ENCODE peak calls at places on chromosomes 11 and 22, in ten cellular contexts. One of them, this sample, is unnamed.
A peak's percentile ranks its signal among the peaks of the same experiment; 100 is the strongest.

GRCh38 chr11:88535916-88536547 is 198.5 kb upstream of the CTSC start:
- DNase-seq in stimulated activated naive CD8-positive, alpha-beta T cell treated with anti-CD3 and anti-CD28 coated beads, Interleukin-15, Interleukin-2, amounts not matched to agents 100 U/mL and 50 U/mL, for 24 hours: no peak
- DNase-seq in GM04504: peak; percentile 76
- DNase-seq in Karpas-422: no peak
- DNase-seq in GM12891: no peak
- DNase-seq in posterior vena cava: no peak
- DNase-seq in hepatic stellate cell: no peak
- DNase-seq in neural crest cell: no peak
- DNase-seq in psoas muscle: no peak
- DNase-seq in HFF-Myc: peak; percentile 58
- DNase-seq in this sample: no peak

GRCh38 chr22:37331034-37331428 is 48.7 kb downstream of the CYTH4 start:
- DNase-seq in stimulated activated naive CD8-positive, alpha-beta T cell treated with anti-CD3 and anti-CD28 coated beads, Interleukin-15, Interleukin-2, amounts not matched to agents 100 U/mL and 50 U/mL, for 24 hours: no peak
- DNase-seq in GM04504: no peak
- DNase-seq in Karpas-422: no peak
- DNase-seq in GM12891: no peak
- DNase-seq in posterior vena cava: no peak
- DNase-seq in hepatic stellate cell: peak; percentile 78
- DNase-seq in neural crest cell: no peak
- DNase-seq in psoas muscle: no peak
- DNase-seq in HFF-Myc: no peak
- DNase-seq in this sample: no peak

GRCh38 chr11:94623120-94623735 is 56.1 kb downstream of the PIWIL4 start:
- DNase-seq in stimulated activated naive CD8-positive, alpha-beta T cell treated with anti-CD3 and anti-CD28 coated beads, Interleukin-15, Interleukin-2, amounts not matched to agents 100 U/mL and 50 U/mL, for 24 hours: peak; percentile 41
- DNase-seq in GM04504: peak; percentile 61
- DNase-seq in Karpas-422: peak; percentile 95
- DNase-seq in GM12891: no peak
- DNase-seq in posterior vena cava: no peak
- DNase-seq in hepatic stellate cell: peak; percentile 48
- DNase-seq in neural crest cell: peak; percentile 59
- DNase-seq in psoas muscle: no peak
- DNase-seq in HFF-Myc: peak; percentile 72
- DNase-seq in this sample: peak; percentile 74

GRCh38 chr11:126452256-126452655 is 96.8 kb downstream of the ST3GAL4 start:
- DNase-seq in stimulated activated naive CD8-positive, alpha-beta T cell treated with anti-CD3 and anti-CD28 coated beads, Interleukin-15, Interleukin-2, amounts not matched to agents 100 U/mL and 50 U/mL, for 24 hours: no peak
- DNase-seq in GM04504: no peak
- DNase-seq in Karpas-422: no peak
- DNase-seq in GM12891: no peak
- DNase-seq in posterior vena cava: no peak
- DNase-seq in hepatic stellate cell: no peak
- DNase-seq in neural crest cell: no peak
- DNase-seq in psoas muscle: no peak
- DNase-seq in HFF-Myc: no peak
- DNase-seq in this sample: no peak

GRCh38 chr22:25057013-25057881 is 104.7 kb downstream of the KIAA1671 start:
- DNase-seq in stimulated activated naive CD8-positive, alpha-beta T cell treated with anti-CD3 and anti-CD28 coated beads, Interleukin-15, Interleukin-2, amounts not matched to agents 100 U/mL and 50 U/mL, for 24 hours: peak; percentile 88
- DNase-seq in GM04504: peak; percentile 5
- DNase-seq in Karpas-422: peak; percentile 87
- DNase-seq in GM12891: peak; percentile 50
- DNase-seq in posterior vena cava: peak; percentile 88
- DNase-seq in hepatic stellate cell: peak; percentile 48
- DNase-seq in neural crest cell: peak; percentile 84
- DNase-seq in psoas muscle: peak; percentile 55
- DNase-seq in HFF-Myc: no peak
- DNase-seq in this sample: peak; percentile 87

GRCh38 chr11:117412653-117413275 is 85.1 kb downstream of the CEP164 start:
- DNase-seq in stimulated activated naive CD8-positive, alpha-beta T cell treated with anti-CD3 and anti-CD28 coated beads, Interleukin-15, Interleukin-2, amounts not matched to agents 100 U/mL and 50 U/mL, for 24 hours: no peak
- DNase-seq in GM04504: no peak
- DNase-seq in Karpas-422: no peak
- DNase-seq in GM12891: no peak
- DNase-seq in posterior vena cava: peak; percentile 72
- DNase-seq in hepatic stellate cell: no peak
- DNase-seq in neural crest cell: no peak
- DNase-seq in psoas muscle: no peak
- DNase-seq in HFF-Myc: no peak
- DNase-seq in this sample: no peak

GRCh38 chr11:37504066-37504611 is 906.1 kb upstream of the RAG2 start:
- DNase-seq in stimulated activated naive CD8-positive, alpha-beta T cell treated with anti-CD3 and anti-CD28 coated beads, Interleukin-15, Interleukin-2, amounts not matched to agents 100 U/mL and 50 U/mL, for 24 hours: no peak
- DNase-seq in GM04504: no peak
- DNase-seq in Karpas-422: no peak
- DNase-seq in GM12891: peak; percentile 2
- DNase-seq in posterior vena cava: no peak
- DNase-seq in hepatic stellate cell: peak; percentile 8
- DNase-seq in neural crest cell: no peak
- DNase-seq in psoas muscle: no peak
- DNase-seq in HFF-Myc: peak; percentile 32
- DNase-seq in this sample: no peak

GRCh38 chr11:111443640-111444039 is 64.6 kb upstream of the POU2AF1 start:
- DNase-seq in stimulated activated naive CD8-positive, alpha-beta T cell treated with anti-CD3 and anti-CD28 coated beads, Interleukin-15, Interleukin-2, amounts not matched to agents 100 U/mL and 50 U/mL, for 24 hours: no peak
- DNase-seq in GM04504: no peak
- DNase-seq in Karpas-422: peak; percentile 83
- DNase-seq in GM12891: no peak
- DNase-seq in posterior vena cava: no peak
- DNase-seq in hepatic stellate cell: no peak
- DNase-seq in neural crest cell: no peak
- DNase-seq in psoas muscle: no peak
- DNase-seq in HFF-Myc: no peak
- DNase-seq in this sample: no peak

GRCh38 chr11:63212742-63213141 is 30.7 kb downstream of the SLC22A25 start:
- DNase-seq in stimulated activated naive CD8-positive, alpha-beta T cell treated with anti-CD3 and anti-CD28 coated beads, Interleukin-15, Interleukin-2, amounts not matched to agents 100 U/mL and 50 U/mL, for 24 hours: no peak
- DNase-seq in GM04504: no peak
- DNase-seq in Karpas-422: peak; percentile 75
- DNase-seq in GM12891: no peak
- DNase-seq in posterior vena cava: no peak
- DNase-seq in hepatic stellate cell: peak; percentile 8
- DNase-seq in neural crest cell: peak; percentile 20
- DNase-seq in psoas muscle: no peak
- DNase-seq in HFF-Myc: peak; percentile 1
- DNase-seq in this sample: no peak

GRCh38 chr11:62142043-62142375 is 18.2 kb downstream of the INCENP start:
- DNase-seq in stimulated activated naive CD8-positive, alpha-beta T cell treated with anti-CD3 and anti-CD28 coated beads, Interleukin-15, Interleukin-2, amounts not matched to agents 100 U/mL and 50 U/mL, for 24 hours: no peak
- DNase-seq in GM04504: no peak
- DNase-seq in Karpas-422: no peak
- DNase-seq in GM12891: no peak
- DNase-seq in posterior vena cava: peak; percentile 57
- DNase-seq in hepatic stellate cell: no peak
- DNase-seq in neural crest cell: no peak
- DNase-seq in psoas muscle: no peak
- DNase-seq in HFF-Myc: no peak
- DNase-seq in this sample: no peak

GRCh38 chr11:130587658-130588057 is 139.2 kb downstream of the ADAMTS15 start:
- DNase-seq in stimulated activated naive CD8-positive, alpha-beta T cell treated with anti-CD3 and anti-CD28 coated beads, Interleukin-15, Interleukin-2, amounts not matched to agents 100 U/mL and 50 U/mL, for 24 hours: no peak
- DNase-seq in GM04504: no peak
- DNase-seq in Karpas-422: no peak
- DNase-seq in GM12891: no peak
- DNase-seq in posterior vena cava: no peak
- DNase-seq in hepatic stellate cell: no peak
- DNase-seq in neural crest cell: no peak
- DNase-seq in psoas muscle: no peak
- DNase-seq in HFF-Myc: no peak
- DNase-seq in this sample: no peak

GRCh38 chr11:130634981-130635473 is 186.6 kb downstream of the ADAMTS15 start:
- DNase-seq in stimulated activated naive CD8-positive, alpha-beta T cell treated with anti-CD3 and anti-CD28 coated beads, Interleukin-15, Interleukin-2, amounts not matched to agents 100 U/mL and 50 U/mL, for 24 hours: no peak
- DNase-seq in GM04504: peak; percentile 60
- DNase-seq in Karpas-422: no peak
- DNase-seq in GM12891: no peak
- DNase-seq in posterior vena cava: no peak
- DNase-seq in hepatic stellate cell: peak; percentile 47
- DNase-seq in neural crest cell: no peak
- DNase-seq in psoas muscle: peak; percentile 35
- DNase-seq in HFF-Myc: peak; percentile 88
- DNase-seq in this sample: no peak

GRCh38 chr11:44256673-44257291 is 53.2 kb downstream of the ALX4 start:
- DNase-seq in stimulated activated naive CD8-positive, alpha-beta T cell treated with anti-CD3 and anti-CD28 coated beads, Interleukin-15, Interleukin-2, amounts not matched to agents 100 U/mL and 50 U/mL, for 24 hours: no peak
- DNase-seq in GM04504: no peak
- DNase-seq in Karpas-422: no peak
- DNase-seq in GM12891: no peak
- DNase-seq in posterior vena cava: no peak
- DNase-seq in hepatic stellate cell: no peak
- DNase-seq in neural crest cell: no peak
- DNase-seq in psoas muscle: no peak
- DNase-seq in HFF-Myc: no peak
- DNase-seq in this sample: no peak

GRCh38 chr22:36795633-36796032 is 19.7 kb upstream of the IFT27 start:
- DNase-seq in stimulated activated naive CD8-positive, alpha-beta T cell treated with anti-CD3 and anti-CD28 coated beads, Interleukin-15, Interleukin-2, amounts not matched to agents 100 U/mL and 50 U/mL, for 24 hours: no peak
- DNase-seq in GM04504: no peak
- DNase-seq in Karpas-422: no peak
- DNase-seq in GM12891: no peak
- DNase-seq in posterior vena cava: no peak
- DNase-seq in hepatic stellate cell: no peak
- DNase-seq in neural crest cell: no peak
- DNase-seq in psoas muscle: no peak
- DNase-seq in HFF-Myc: no peak
- DNase-seq in this sample: no peak

GRCh38 chr11:35487532-35488078 is 37.8 kb downstream of the PAMR1 start:
- DNase-seq in stimulated activated naive CD8-positive, alpha-beta T cell treated with anti-CD3 and anti-CD28 coated beads, Interleukin-15, Interleukin-2, amounts not matched to agents 100 U/mL and 50 U/mL, for 24 hours: peak; percentile 4
- DNase-seq in GM04504: no peak
- DNase-seq in Karpas-422: peak; percentile 44
- DNase-seq in GM12891: no peak
- DNase-seq in posterior vena cava: no peak
- DNase-seq in hepatic stellate cell: peak; percentile 19
- DNase-seq in neural crest cell: peak; percentile 53
- DNase-seq in psoas muscle: no peak
- DNase-seq in HFF-Myc: peak; percentile 38
- DNase-seq in this sample: peak; percentile 69

GRCh38 chr11:70759846-70760245 is 361.5 kb downstream of the CTTN start:
- DNase-seq in stimulated activated naive CD8-positive, alpha-beta T cell treated with anti-CD3 and anti-CD28 coated beads, Interleukin-15, Interleukin-2, amounts not matched to agents 100 U/mL and 50 U/mL, for 24 hours: no peak
- DNase-seq in GM04504: no peak
- DNase-seq in Karpas-422: no peak
- DNase-seq in GM12891: no peak
- DNase-seq in posterior vena cava: no peak
- DNase-seq in hepatic stellate cell: no peak
- DNase-seq in neural crest cell: no peak
- DNase-seq in psoas muscle: no peak
- DNase-seq in HFF-Myc: no peak
- DNase-seq in this sample: no peak

GRCh38 chr11:68661697-68662603 is 22.4 kb upstream of the GAL start:
- DNase-seq in stimulated activated naive CD8-positive, alpha-beta T cell treated with anti-CD3 and anti-CD28 coated beads, Interleukin-15, Interleukin-2, amounts not matched to agents 100 U/mL and 50 U/mL, for 24 hours: no peak
- DNase-seq in GM04504: no peak
- DNase-seq in Karpas-422: no peak
- DNase-seq in GM12891: no peak
- DNase-seq in posterior vena cava: peak; percentile 67
- DNase-seq in hepatic stellate cell: no peak
- DNase-seq in neural crest cell: no peak
- DNase-seq in psoas muscle: no peak
- DNase-seq in HFF-Myc: no peak
- DNase-seq in this sample: no peak

GRCh38 chr11:70944636-70945035 is 307.7 kb downstream of the SHANK2 start:
- DNase-seq in stimulated activated naive CD8-positive, alpha-beta T cell treated with anti-CD3 and anti-CD28 coated beads, Interleukin-15, Interleukin-2, amounts not matched to agents 100 U/mL and 50 U/mL, for 24 hours: no peak
- DNase-seq in GM04504: no peak
- DNase-seq in Karpas-422: peak; percentile 43
- DNase-seq in GM12891: no peak
- DNase-seq in posterior vena cava: no peak
- DNase-seq in hepatic stellate cell: no peak
- DNase-seq in neural crest cell: no peak
- DNase-seq in psoas muscle: no peak
- DNase-seq in HFF-Myc: no peak
- DNase-seq in this sample: no peak

GRCh38 chr22:19869497-19870152 is 15.0 kb upstream of the GNB1L start:
- DNase-seq in stimulated activated naive CD8-positive, alpha-beta T cell treated with anti-CD3 and anti-CD28 coated beads, Interleukin-15, Interleukin-2, amounts not matched to agents 100 U/mL and 50 U/mL, for 24 hours: peak; percentile 1
- DNase-seq in GM04504: no peak
- DNase-seq in Karpas-422: no peak
- DNase-seq in GM12891: no peak
- DNase-seq in posterior vena cava: no peak
- DNase-seq in hepatic stellate cell: no peak
- DNase-seq in neural crest cell: no peak
- DNase-seq in psoas muscle: no peak
- DNase-seq in HFF-Myc: no peak
- DNase-seq in this sample: no peak

GRCh38 chr22:21766933-21767462 is 31.4 kb upstream of the YPEL1 start:
- DNase-seq in stimulated activated naive CD8-positive, alpha-beta T cell treated with anti-CD3 and anti-CD28 coated beads, Interleukin-15, Interleukin-2, amounts not matched to agents 100 U/mL and 50 U/mL, for 24 hours: peak; percentile 67
- DNase-seq in GM04504: no peak
- DNase-seq in Karpas-422: no peak
- DNase-seq in GM12891: no peak
- DNase-seq in posterior vena cava: peak; percentile 78
- DNase-seq in hepatic stellate cell: no peak
- DNase-seq in neural crest cell: no peak
- DNase-seq in psoas muscle: no peak
- DNase-seq in HFF-Myc: no peak
- DNase-seq in this sample: no peak

GRCh38 chr11:131246156-131246555 is 124.3 kb upstream of the NTM start:
- DNase-seq in stimulated activated naive CD8-positive, alpha-beta T cell treated with anti-CD3 and anti-CD28 coated beads, Interleukin-15, Interleukin-2, amounts not matched to agents 100 U/mL and 50 U/mL, for 24 hours: no peak
- DNase-seq in GM04504: no peak
- DNase-seq in Karpas-422: no peak
- DNase-seq in GM12891: no peak
- DNase-seq in posterior vena cava: no peak
- DNase-seq in hepatic stellate cell: no peak
- DNase-seq in neural crest cell: no peak
- DNase-seq in psoas muscle: no peak
- DNase-seq in HFF-Myc: no peak
- DNase-seq in this sample: no peak

GRCh38 chr11:72041364-72042058 is 38.8 kb downstream of the NUMA1 start:
- DNase-seq in stimulated activated naive CD8-positive, alpha-beta T cell treated with anti-CD3 and anti-CD28 coated beads, Interleukin-15, Interleukin-2, amounts not matched to agents 100 U/mL and 50 U/mL, for 24 hours: peak; percentile 37
- DNase-seq in GM04504: peak; percentile 63
- DNase-seq in Karpas-422: no peak
- DNase-seq in GM12891: no peak
- DNase-seq in posterior vena cava: peak; percentile 88
- DNase-seq in hepatic stellate cell: peak; percentile 68
- DNase-seq in neural crest cell: peak; percentile 34
- DNase-seq in psoas muscle: peak; percentile 70
- DNase-seq in HFF-Myc: peak; percentile 21
- DNase-seq in this sample: peak; percentile 85

GRCh38 chr11:41245704-41246398 is 213.6 kb downstream of the LRRC4C start:
- DNase-seq in stimulated activated naive CD8-positive, alpha-beta T cell treated with anti-CD3 and anti-CD28 coated beads, Interleukin-15, Interleukin-2, amounts not matched to agents 100 U/mL and 50 U/mL, for 24 hours: no peak
- DNase-seq in GM04504: no peak
- DNase-seq in Karpas-422: no peak
- DNase-seq in GM12891: no peak
- DNase-seq in posterior vena cava: peak; percentile 55
- DNase-seq in hepatic stellate cell: no peak
- DNase-seq in neural crest cell: no peak
- DNase-seq in psoas muscle: peak; percentile 5
- DNase-seq in HFF-Myc: no peak
- DNase-seq in this sample: no peak

GRCh38 chr11:120467627-120468026 is 43.9 kb upstream of the GRIK4 start:
- DNase-seq in stimulated activated naive CD8-positive, alpha-beta T cell treated with anti-CD3 and anti-CD28 coated beads, Interleukin-15, Interleukin-2, amounts not matched to agents 100 U/mL and 50 U/mL, for 24 hours: no peak
- DNase-seq in GM04504: no peak
- DNase-seq in Karpas-422: no peak
- DNase-seq in GM12891: no peak
- DNase-seq in posterior vena cava: no peak
- DNase-seq in hepatic stellate cell: no peak
- DNase-seq in neural crest cell: no peak
- DNase-seq in psoas muscle: no peak
- DNase-seq in HFF-Myc: peak; percentile 24
- DNase-seq in this sample: no peak

GRCh38 chr22:19233189-19233661 is 54.7 kb upstream of the SLC25A1 start:
- DNase-seq in stimulated activated naive CD8-positive, alpha-beta T cell treated with anti-CD3 and anti-CD28 coated beads, Interleukin-15, Interleukin-2, amounts not matched to agents 100 U/mL and 50 U/mL, for 24 hours: no peak
- DNase-seq in GM04504: no peak
- DNase-seq in Karpas-422: no peak
- DNase-seq in GM12891: no peak
- DNase-seq in posterior vena cava: no peak
- DNase-seq in hepatic stellate cell: no peak
- DNase-seq in neural crest cell: no peak
- DNase-seq in psoas muscle: no peak
- DNase-seq in HFF-Myc: no peak
- DNase-seq in this sample: no peak

GRCh38 chr22:49546811-49547585 is 280.7 kb downstream of the BRD1 start:
- DNase-seq in stimulated activated naive CD8-positive, alpha-beta T cell treated with anti-CD3 and anti-CD28 coated beads, Interleukin-15, Interleukin-2, amounts not matched to agents 100 U/mL and 50 U/mL, for 24 hours: no peak
- DNase-seq in GM04504: no peak
- DNase-seq in Karpas-422: no peak
- DNase-seq in GM12891: no peak
- DNase-seq in posterior vena cava: peak; percentile 74
- DNase-seq in hepatic stellate cell: no peak
- DNase-seq in neural crest cell: no peak
- DNase-seq in psoas muscle: no peak
- DNase-seq in HFF-Myc: no peak
- DNase-seq in this sample: no peak

GRCh38 chr22:31969789-31970489 is 25.6 kb downstream of the YWHAH start:
- DNase-seq in stimulated activated naive CD8-positive, alpha-beta T cell treated with anti-CD3 and anti-CD28 coated beads, Interleukin-15, Interleukin-2, amounts not matched to agents 100 U/mL and 50 U/mL, for 24 hours: peak; percentile 62
- DNase-seq in GM04504: peak; percentile 40
- DNase-seq in Karpas-422: peak; percentile 84
- DNase-seq in GM12891: peak; percentile 73
- DNase-seq in posterior vena cava: no peak
- DNase-seq in hepatic stellate cell: peak; percentile 75
- DNase-seq in neural crest cell: peak; percentile 30
- DNase-seq in psoas muscle: peak; percentile 42
- DNase-seq in HFF-Myc: no peak
- DNase-seq in this sample: peak; percentile 77

GRCh38 chr11:32312865-32313403 is 122.4 kb downstream of the WT1 start:
- DNase-seq in stimulated activated naive CD8-positive, alpha-beta T cell treated with anti-CD3 and anti-CD28 coated beads, Interleukin-15, Interleukin-2, amounts not matched to agents 100 U/mL and 50 U/mL, for 24 hours: peak; percentile 19
- DNase-seq in GM04504: peak; percentile 22
- DNase-seq in Karpas-422: peak; percentile 77
- DNase-seq in GM12891: peak; percentile 28
- DNase-seq in posterior vena cava: no peak
- DNase-seq in hepatic stellate cell: peak; percentile 75
- DNase-seq in neural crest cell: no peak
- DNase-seq in psoas muscle: no peak
- DNase-seq in HFF-Myc: no peak
- DNase-seq in this sample: peak; percentile 57